ENCODE peak calls at places on chromosomes 11 and 22, in four cellular contexts. G, B, M and W are unnamed samples.

GRCh38 chr11:110712643-110713468 is 619 bp upstream of the ARHGAP20 start:
- DNase-seq in B (peak; percentile 27), M (peak; percentile 29), G (peak; percentile 10), W (peak; percentile 28)

GRCh38 chr11:133821776-133822175 is 23.5 kb downstream of the SPATA19 start:
- DNase-seq in M (peak; percentile 46), G (peak; percentile 20), B (peak; percentile 57), W (no peak)

GRCh38 chr11:117230286-117230961 is 1.4 kb downstream of the PCSK7 start:
- DNase-seq in M (no peak), G (no peak), B (no peak), W (no peak)

GRCh38 chr22:36838119-36839030 is 21.5 kb upstream of the PVALB start:
- DNase-seq in B (no peak), G (no peak), M (no peak), W (no peak)

GRCh38 chr11:119807841-119808240 is 78.8 kb upstream of the NECTIN1 start:
- DNase-seq in G (no peak), B (no peak), M (no peak), W (no peak)

GRCh38 chr11:69435161-69435990 is 46.1 kb upstream of the LINC01488 start:
- DNase-seq in B (no peak), M (no peak), G (no peak), W (peak; percentile 17)

GRCh38 chr11:59667812-59668187 is 1.0 kb downstream of the PATL1 start:
- DNase-seq in M (no peak), B (no peak), G (no peak), W (no peak)

GRCh38 chr22:38016182-38017078 is 32.1 kb upstream of the SOX10 start:
- DNase-seq in B (peak; percentile 86), M (peak; percentile 69), G (peak; percentile 52), W (no peak)

GRCh38 chr11:29310706-29311342 is 706.0 kb downstream of the KCNA4 start:
- DNase-seq in M (no peak), B (no peak), G (no peak), W (peak; percentile 79)

GRCh38 chr11:120807414-120808150 is 216.3 kb upstream of the TBCEL start:
- DNase-seq in M (no peak), B (no peak), G (no peak), W (peak; percentile 16)

GRCh38 chr11:40602866-40603578 is 856.4 kb downstream of the LRRC4C start:
- DNase-seq in G (no peak), B (no peak), M (no peak), W (peak; percentile 85)

GRCh38 chr22:18950141-18950540 is 14.0 kb upstream of the PRODH start:
- DNase-seq in B (no peak), M (no peak), G (no peak), W (no peak)

GRCh38 chr11:70944636-70945035 is 307.7 kb downstream of the SHANK2 start:
- DNase-seq in M (no peak), G (no peak), B (no peak), W (no peak)

GRCh38 chr11:122772945-122773344 is 65.4 kb upstream of the CRTAM start:
- DNase-seq in M (no peak), B (no peak), G (no peak), W (no peak)

GRCh38 chr11:3944198-3944597 is 88.7 kb downstream of the STIM1 start:
- DNase-seq in G (no peak), M (no peak), B (no peak), W (no peak)

GRCh38 chr22:35688913-35689675 is 28.6 kb upstream of the APOL5 start:
- DNase-seq in G (no peak), B (no peak), M (no peak), W (no peak)

GRCh38 chr22:44463151-44463550 is 34.9 kb downstream of the RTL6 start:
- DNase-seq in B (no peak), G (no peak), M (peak; percentile 7), W (no peak)

GRCh38 chr11:65503923-65504670 is 5.3 kb downstream of the MALAT1 start:
- DNase-seq in B (peak; percentile 29), M (no peak), G (no peak), W (no peak)

GRCh38 chr22:33848251-33848650 is 72.0 kb downstream of the LARGE1 start:
- DNase-seq in G (no peak), M (no peak), B (no peak), W (no peak)

GRCh38 chr22:36279219-36279666 is 26.3 kb downstream of the APOL1 start:
- DNase-seq in M (no peak), B (no peak), G (no peak), W (no peak)

GRCh38 chr11:58592760-58593472 is 14.1 kb downstream of the ZFP91 start:
- DNase-seq in B (no peak), M (peak; percentile 74), G (peak; percentile 63), W (peak; percentile 15)

GRCh38 chr11:46363455-46363920 is 16.2 kb downstream of the DGKZ start:
- DNase-seq in M (no peak), G (no peak), B (no peak), W (no peak)

GRCh38 chr22:43830931-43831560 is 18.9 kb upstream of the EFCAB6 start:
- DNase-seq in B (no peak), M (no peak), G (no peak), W (no peak)

GRCh38 chr22:26579331-26579886 is 10.5 kb downstream of the TPST2 start:
- DNase-seq in G (peak; percentile 62), B (no peak), M (peak; percentile 35), W (no peak)

GRCh38 chr11:67280791-67281551 is 8.1 kb upstream of the ANKRD13D start:
- DNase-seq in B (no peak), G (peak; percentile 7), M (no peak), W (no peak)

GRCh38 chr11:67282876-67283371 is 6.2 kb upstream of the ANKRD13D start:
- DNase-seq in B (no peak), G (no peak), M (no peak), W (no peak)

GRCh38 chr11:67281552-67282150 is 7.5 kb upstream of the ANKRD13D start:
- DNase-seq in B (no peak), M (no peak), G (peak; percentile 7), W (no peak)

GRCh38 chr11:67283490-67283963 is 5.6 kb upstream of the ANKRD13D start:
- DNase-seq in B (no peak), M (no peak), G (no peak), W (no peak)

GRCh38 chr11:67282155-67282875 is 6.8 kb upstream of the ANKRD13D start:
- DNase-seq in B (no peak), M (no peak), G (peak; percentile 6), W (no peak)
- H3K4me1 ChIP-seq in B (peaks cover 6% of the 10 kb centered on the region), M (peaks cover 16% of the 10 kb centered on the region), G (peaks cover 25% of the 10 kb centered on the region), W (no peaks in the 10 kb centered on the region)

GRCh38 chr22:39367040-39367439 is 17.2 kb downstream of the SYNGR1 start:
- DNase-seq in G (no peak), B (no peak), M (no peak), W (no peak)

GRCh38 chr22:39363751-39364484 is 14.1 kb downstream of the SYNGR1 start:
- DNase-seq in M (no peak), G (no peak), B (no peak), W (no peak)

GRCh38 chr22:39362932-39363331 is 13.1 kb downstream of the SYNGR1 start:
- DNase-seq in B (no peak), G (no peak), M (no peak), W (no peak)

GRCh38 chr22:39365406-39365782 is 15.6 kb downstream of the SYNGR1 start:
- DNase-seq in M (no peak), B (no peak), G (no peak), W (no peak)

GRCh38 chr22:39364646-39365405 is 15.0 kb downstream of the SYNGR1 start:
- DNase-seq in M (no peak), G (no peak), B (no peak), W (no peak)
- TF ChIP-seq CTCF in M (no peak), G (no peak), B (no peak), W (no peak)

DNA sequence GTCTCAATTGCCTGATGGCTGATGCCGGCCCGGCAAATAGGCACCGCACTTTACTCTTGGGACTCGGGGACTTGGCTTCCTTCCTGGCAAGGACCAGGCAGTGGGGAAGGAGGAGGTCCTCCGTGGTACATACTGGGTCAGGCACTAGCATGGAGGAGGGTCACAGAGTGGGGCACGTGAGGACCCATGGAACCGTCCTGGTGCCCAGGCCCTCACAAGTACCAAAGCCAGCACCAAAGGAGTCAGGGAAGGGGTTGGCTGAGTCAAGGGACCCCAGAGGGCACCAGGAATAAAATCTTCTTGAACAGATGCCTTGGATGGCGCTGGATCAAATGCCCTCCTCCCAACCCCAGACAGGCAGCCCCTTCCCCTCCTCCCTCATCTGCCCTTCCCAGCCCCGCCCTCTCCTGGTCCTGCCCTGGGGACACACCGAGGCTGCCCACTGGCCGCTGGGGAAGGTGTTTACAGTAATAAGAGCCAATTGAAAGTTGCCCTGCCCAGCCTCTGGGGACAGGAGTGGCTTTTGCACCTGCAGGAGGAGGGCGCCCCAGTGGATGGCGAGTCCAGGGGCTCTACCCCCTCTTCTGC is 5.6 kb upstream of the CARNS1 start:
- DNase-seq in G (peak; percentile 80), M (peak; percentile 59), B (no peak), W (no peak)
- H3K27ac ChIP-seq in G (peak overlapping the region; percentile 77), M (peak overlapping the region; percentile 20), B (no peak overlapping the region), W (no peak overlapping the region)

GRCh38 chr22:31211862-31212730 is at the start of gene LIMK2:
- DNase-seq in B (peak; percentile 95), M (peak; percentile 98), G (peak; percentile 99), W (peak; percentile 44)

GRCh38 chr22:31211504-31211861 is 615 bp upstream of the LIMK2 start:
- DNase-seq in M (no peak), G (no peak), B (no peak), W (no peak)

GRCh38 chr22:31212783-31213626 is 907 bp downstream of the LIMK2 start:
- DNase-seq in G (no peak), B (no peak), M (peak; percentile 38), W (no peak)

GRCh38 chr22:31217890-31218287 is 5.8 kb downstream of the LIMK2 start:
- DNase-seq in G (no peak), B (no peak), M (no peak), W (no peak)

GRCh38 chr22:31215018-31215535 is 3.0 kb downstream of the LIMK2 start:
- DNase-seq in G (no peak), B (no peak), M (peak; percentile 47), W (no peak)
- H3K4me1 ChIP-seq in G (peaks cover 93% of the 10 kb centered on the region), B (peaks cover 18% of the 10 kb centered on the region), M (peaks cover 29% of the 10 kb centered on the region), W (peaks cover 23% of the 10 kb centered on the region)

DNA sequence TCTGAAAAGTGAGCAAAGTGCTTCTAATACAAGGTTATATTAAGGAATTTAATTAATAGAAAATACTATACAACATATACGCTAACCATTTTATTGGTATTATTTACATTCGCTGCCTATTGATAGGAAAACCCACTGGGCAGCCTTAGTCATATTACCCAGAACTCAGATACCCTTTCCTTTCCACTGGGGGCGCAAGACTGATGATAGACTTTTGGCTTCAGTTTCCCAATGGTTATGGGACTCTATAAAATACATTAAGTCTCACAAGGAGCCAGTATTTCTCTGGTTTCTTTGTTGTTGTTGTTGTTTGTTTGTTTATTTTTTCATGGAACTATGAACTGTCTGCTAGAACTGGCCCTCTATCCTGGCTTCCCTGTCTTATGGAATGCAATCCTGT is 471.1 kb upstream of the KIRREL3 start:
- DNase-seq in M (no peak), B (no peak), G (no peak), W (no peak)
- TF ChIP-seq CTCF in M (no peak), B (no peak), G (no peak), W (no peak)

GRCh38 chr11:7573558-7574296 is 59.9 kb downstream of the PPFIBP2 start:
- DNase-seq in G (peak; percentile 72), B (no peak), M (peak; percentile 86), W (no peak)
- H3K27ac ChIP-seq in G (peak overlapping the region; percentile 87), B (no peak overlapping the region), M (peak overlapping the region; percentile 72), W (no peak overlapping the region)

GRCh38 chr22:31085928-31086327 is 4.8 kb downstream of the SMTN start:
- DNase-seq in M (no peak), B (no peak), G (no peak), W (no peak)
- H3K4me1 ChIP-seq in M (peaks cover 25% of the 10 kb centered on the region), B (peaks cover 11% of the 10 kb centered on the region), G (peaks cover 48% of the 10 kb centered on the region), W (peaks cover 14% of the 10 kb centered on the region)